ENCODE peak calls at places on chromosome 6, in four cellular contexts. J is SK-N-SH, O is IMR-90, X is uterus. D is an unnamed sample.

GRCh38 chr6:150079604-150080003 is 10.7 kb upstream of the ULBP3 start:
- DNase-seq in J (no peak), O (no peak), X (no peak), D (no peak)

GRCh38 chr6:143328885-143329284 is 121.6 kb downstream of the ADAT2 start:
- DNase-seq in J (no peak), O (peak; percentile 27), X (no peak), D (no peak)

GRCh38 chr6:20069130-20069529 is 143.1 kb downstream of the MBOAT1 start:
- DNase-seq in J (peak; percentile 25), O (no peak), X (no peak), D (no peak)

GRCh38 chr6:134176283-134176975 is 124.0 kb upstream of the SLC2A12 start:
- DNase-seq in J (peak; percentile 56), O (peak; percentile 37), X (peak; percentile 33), D (peak; percentile 82)

GRCh38 chr6:74073429-74073828 is 377.4 kb downstream of the CD109 start:
- DNase-seq in J (no peak), O (peak; percentile 90), X (no peak), D (no peak)

GRCh38 chr6:122565708-122566107 is 44.5 kb upstream of the PKIB start:
- DNase-seq in J (no peak), O (no peak), X (no peak), D (no peak)

GRCh38 chr6:5338177-5338960 is 77.1 kb downstream of the FARS2 start:
- DNase-seq in J (no peak), O (no peak), X (no peak), D (no peak)

GRCh38 chr6:125099211-125100017 is 54.2 kb upstream of the TPD52L1 start:
- DNase-seq in J (peak; percentile 61), O (peak; percentile 50), X (peak; percentile 43), D (peak; percentile 69)

GRCh38 chr6:20085817-20086216 is 126.5 kb downstream of the MBOAT1 start:
- DNase-seq in J (no peak), O (no peak), X (no peak), D (no peak)

GRCh38 chr6:136077834-136078576 is 172.1 kb downstream of the MTFR2 start:
- DNase-seq in J (peak; percentile 32), O (peak; percentile 96), X (no peak), D (no peak)

GRCh38 chr6:158619922-158620801 is 24.4 kb downstream of the DYNLT1 start:
- DNase-seq in J (no peak), O (no peak), X (no peak), D (no peak)

GRCh38 chr6:157885211-157885788 is 62.3 kb downstream of the SNX9 start:
- DNase-seq in J (no peak), O (no peak), X (no peak), D (no peak)

GRCh38 chr6:96074006-96074405 is 58.2 kb downstream of the FUT9 start:
- DNase-seq in J (no peak), O (no peak), X (no peak), D (no peak)

GRCh38 chr6:155638200-155638599 is 182.6 kb upstream of the NOX3 start:
- DNase-seq in J (no peak), O (no peak), X (no peak), D (no peak)

GRCh38 chr6:40355532-40355931 is 231.6 kb downstream of the LRFN2 start:
- DNase-seq in J (no peak), O (no peak), X (no peak), D (peak; percentile 9)

GRCh38 chr6:126944512-126944911 is 174.0 kb upstream of the RSPO3 start:
- DNase-seq in J (no peak), O (no peak), X (peak; percentile 19), D (no peak)

GRCh38 chr6:36827261-36828079 is 11.8 kb downstream of the CPNE5 start:
- DNase-seq in J (no peak), O (peak; percentile 70), X (peak; percentile 61), D (peak; percentile 80)

GRCh38 chr6:36825452-36825851 is 13.8 kb downstream of the CPNE5 start:
- DNase-seq in J (peak; percentile 42), O (no peak), X (no peak), D (no peak)

GRCh38 chr6:36826520-36827227 is 12.6 kb downstream of the CPNE5 start:
- DNase-seq in J (no peak), O (peak; percentile 16), X (no peak), D (peak; percentile 57)

GRCh38 chr6:36824262-36824661 is 15.0 kb downstream of the CPNE5 start:
- DNase-seq in J (no peak), O (no peak), X (no peak), D (no peak)

GRCh38 chr6:36825996-36826395 is 13.2 kb downstream of the CPNE5 start:
- DNase-seq in J (no peak), O (no peak), X (no peak), D (no peak)
- H3K4me1 ChIP-seq in J (peaks cover 10% of the 10 kb centered on the region), O (peaks cover 9% of the 10 kb centered on the region), X (peaks cover 5% of the 10 kb centered on the region), D (peaks cover 77% of the 10 kb centered on the region)

GRCh38 chr6:69888842-69889590 is 22.7 kb downstream of the COL19A1 start:
- DNase-seq in J (no peak), O (no peak), X (no peak), D (no peak)

GRCh38 chr6:69883551-69883950 is 17.2 kb downstream of the COL19A1 start:
- DNase-seq in J (no peak), O (peak; percentile 7), X (no peak), D (no peak)

GRCh38 chr6:69884231-69884630 is 17.9 kb downstream of the COL19A1 start:
- DNase-seq in J (no peak), O (no peak), X (no peak), D (no peak)

GRCh38 chr6:69887026-69887425 is 20.7 kb downstream of the COL19A1 start:
- DNase-seq in J (no peak), O (peak; percentile 25), X (no peak), D (no peak)

GRCh38 chr6:69887714-69888345 is 21.5 kb downstream of the COL19A1 start:
- DNase-seq in J (no peak), O (no peak), X (no peak), D (no peak)
- H3K4me3 ChIP-seq in J (no peak overlapping the region), O (no peak overlapping the region), X (no peak overlapping the region), D (no peak overlapping the region)

GRCh38 chr6:142048593-142048980 is 84.1 kb upstream of the GJE1 start:
- DNase-seq in J (no peak), O (no peak), X (no peak), D (no peak)

GRCh38 chr6:142051404-142051803 is 81.3 kb upstream of the GJE1 start:
- DNase-seq in J (no peak), O (no peak), X (no peak), D (no peak)

GRCh38 chr6:142047934-142048592 is 84.7 kb upstream of the GJE1 start:
- DNase-seq in J (no peak), O (no peak), X (no peak), D (no peak)

DNA sequence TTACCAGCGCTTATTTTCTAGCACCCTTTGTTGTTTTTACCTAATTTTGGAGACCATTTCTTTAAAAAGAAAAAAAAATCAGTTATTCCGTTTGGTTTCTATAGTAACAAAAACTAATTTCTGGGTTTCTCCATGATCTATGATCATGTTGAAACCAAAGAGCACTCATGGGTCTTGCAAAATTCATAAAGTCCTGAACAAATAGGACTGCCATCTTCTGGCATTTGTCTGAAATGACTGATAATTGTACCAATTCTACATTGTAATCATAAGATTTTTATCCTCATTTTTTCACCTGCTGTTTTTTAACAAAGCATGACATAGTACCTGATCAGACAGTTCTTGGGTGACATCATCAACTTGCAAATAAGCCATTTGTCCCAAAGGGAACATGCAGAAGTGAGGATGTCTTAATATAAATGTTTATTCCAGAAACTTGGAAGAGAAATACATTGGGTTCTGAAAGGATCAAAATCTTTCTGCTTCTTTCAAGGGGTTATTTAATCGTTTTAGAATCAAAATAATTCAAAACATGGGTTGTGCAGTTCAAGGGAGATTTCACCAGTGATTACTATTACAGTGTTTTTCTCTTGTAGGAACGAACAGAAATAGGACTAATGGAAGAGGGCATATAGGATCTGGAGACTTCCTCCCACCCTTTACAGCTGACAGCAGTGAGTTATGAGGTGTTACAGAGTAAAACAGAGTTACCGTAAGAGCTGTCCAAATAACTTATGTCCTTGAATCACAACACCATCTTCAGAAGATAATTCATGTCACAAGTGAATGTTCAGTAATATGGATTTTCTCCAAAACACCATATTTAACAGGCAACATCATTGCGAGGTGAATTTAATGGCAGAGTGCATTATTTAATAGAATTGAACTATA is 87.1 kb upstream of the GJE1 start:
- DNase-seq in J (no peak), O (peak; percentile 51), X (no peak), D (no peak)
- TF ChIP-seq CTCF in J (peak; percentile 62), O (peak; percentile 52), X (no peak), D (no peak)

DNA sequence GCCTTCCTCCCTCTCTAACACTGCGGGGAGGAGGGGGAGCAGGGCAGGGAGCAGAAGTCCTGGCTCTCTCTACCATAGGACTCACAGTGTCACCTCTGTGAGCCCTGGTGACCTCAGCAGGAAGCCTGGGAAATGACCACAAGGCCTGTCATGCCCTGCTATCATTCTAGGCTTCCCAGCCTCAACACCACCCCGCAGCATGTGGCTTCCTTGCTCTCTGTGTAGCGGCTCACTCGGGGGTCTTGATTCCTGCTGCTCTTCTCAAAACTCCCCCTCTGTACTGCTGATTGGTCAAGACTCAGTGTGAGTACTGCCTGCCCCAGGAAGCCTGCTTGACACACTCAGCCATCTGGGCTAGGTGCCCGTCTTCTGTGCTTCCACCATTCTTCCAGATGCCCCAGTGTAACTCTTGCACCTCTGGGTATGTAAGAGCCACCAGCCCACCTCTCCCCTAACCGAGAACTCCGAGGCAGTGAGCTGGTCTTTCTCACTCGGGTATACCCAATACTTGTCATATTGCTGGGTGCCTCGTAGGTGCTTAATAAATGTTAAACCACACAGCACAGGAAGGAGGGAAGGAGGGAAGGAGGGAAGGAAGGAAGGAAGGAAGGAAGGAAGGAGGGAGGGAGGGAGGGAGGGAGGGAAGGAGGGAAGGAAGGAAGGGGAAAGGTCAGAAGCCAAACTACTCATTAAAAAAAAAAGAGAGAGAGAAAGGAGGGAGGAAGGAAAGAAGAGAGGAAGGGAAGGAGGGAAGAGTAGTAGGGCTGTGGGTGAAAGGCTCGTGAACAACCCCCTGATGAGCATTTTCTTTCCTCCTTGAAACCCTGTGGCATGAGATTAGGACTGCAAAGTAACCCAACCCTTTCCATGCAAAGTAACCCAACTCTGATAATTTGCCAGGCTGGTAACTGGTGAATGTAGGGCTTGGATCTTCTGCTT is 5.0 kb downstream of the MDFI start:
- DNase-seq in J (no peak), O (no peak), X (no peak), D (no peak)
- H3K4me1 ChIP-seq in J (peaks cover 23% of the 10 kb centered on the region), O (no peaks in the 10 kb centered on the region), X (no peaks in the 10 kb centered on the region), D (peaks cover 4% of the 10 kb centered on the region)

GRCh38 chr6:27141013-27141412 is 106.5 kb upstream of the PRSS16 start:
- DNase-seq in J (no peak), O (no peak), X (no peak), D (no peak)
- H3K4me3 ChIP-seq in J (peak overlapping the region; percentile 42), O (peak overlapping the region; percentile 1), X (no peak overlapping the region), D (no peak overlapping the region)

DNA sequence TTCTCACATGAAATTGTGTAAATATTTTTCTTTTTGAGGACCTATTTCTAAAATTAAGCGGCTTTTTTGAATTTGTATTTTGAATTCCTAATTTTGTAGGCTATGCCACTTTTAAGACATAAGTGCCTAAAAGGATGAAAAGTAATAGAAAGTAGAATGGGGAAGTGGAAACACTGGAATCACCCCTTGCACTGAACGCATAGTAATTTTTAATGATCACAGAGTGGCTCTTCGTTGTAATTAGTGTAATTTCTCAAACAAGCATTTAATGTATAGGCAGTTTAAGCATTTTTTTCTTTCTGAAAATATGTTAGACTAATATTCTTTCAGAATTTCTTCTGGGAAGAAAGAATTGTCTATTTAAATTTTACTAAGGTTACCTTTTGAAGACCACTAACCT is 73.2 kb downstream of the ARID1B start:
- DNase-seq in J (no peak), O (no peak), X (no peak), D (no peak)
- TF ChIP-seq CTCF in J (no peak), O (no peak), X (no peak), D (no peak)

GRCh38 chr6:111382476-111383294 is 100.3 kb downstream of the REV3L start:
- DNase-seq in J (no peak), O (no peak), X (no peak), D (peak; percentile 13)
- H3K4me1 ChIP-seq in J (no peaks in the 10 kb centered on the region), O (no peaks in the 10 kb centered on the region), X (no peaks in the 10 kb centered on the region), D (no peaks in the 10 kb centered on the region)

GRCh38 chr6:42113929-42114636 is 28.3 kb downstream of the C6orf132 start:
- DNase-seq in J (no peak), O (peak; percentile 45), X (no peak), D (no peak)
- H3K4me3 ChIP-seq in J (no peak overlapping the region), O (no peak overlapping the region), X (no peak overlapping the region), D (no peak overlapping the region)